ENCODE peak calls at places on chromosomes 7 and 10, in ten cellular contexts. One of them, this sample, is unnamed.

GRCh38 chr7:84678841-84679240 is 484.3 kb upstream of the SEMA3A start:
- DNase-seq in mesendoderm: no peak
- DNase-seq in neural progenitor cell: no peak
- DNase-seq in fibroblast of lung: no peak
- DNase-seq in NT2/D1: no peak
- DNase-seq in HCT116: no peak
- DNase-seq in PC-3: no peak
- DNase-seq in mammary epithelial cell: no peak
- DNase-seq in neuronal stem cell: no peak
- DNase-seq in SK-N-SH: no peak
- DNase-seq in this sample: no peak

GRCh38 chr7:47407821-47408674 is 173.9 kb downstream of the TNS3 start:
- DNase-seq in mesendoderm: no peak
- DNase-seq in neural progenitor cell: no peak
- DNase-seq in fibroblast of lung: peak; percentile 21
- DNase-seq in NT2/D1: no peak
- DNase-seq in HCT116: no peak
- DNase-seq in PC-3: no peak
- DNase-seq in mammary epithelial cell: no peak
- DNase-seq in neuronal stem cell: no peak
- DNase-seq in SK-N-SH: no peak
- DNase-seq in this sample: no peak

GRCh38 chr10:80536361-80536835 is 1.3 kb upstream of the SH2D4B start:
- DNase-seq in mesendoderm: no peak
- DNase-seq in neural progenitor cell: no peak
- DNase-seq in fibroblast of lung: no peak
- DNase-seq in NT2/D1: no peak
- DNase-seq in HCT116: no peak
- DNase-seq in PC-3: no peak
- DNase-seq in mammary epithelial cell: no peak
- DNase-seq in neuronal stem cell: no peak
- DNase-seq in SK-N-SH: no peak
- DNase-seq in this sample: no peak

GRCh38 chr7:127396184-127396583 is 3.7 kb upstream of the ZNF800 start:
- DNase-seq in mesendoderm: peak; percentile 36
- DNase-seq in neural progenitor cell: peak; percentile 9
- DNase-seq in fibroblast of lung: no peak
- DNase-seq in NT2/D1: no peak
- DNase-seq in HCT116: no peak
- DNase-seq in PC-3: no peak
- DNase-seq in mammary epithelial cell: no peak
- DNase-seq in neuronal stem cell: no peak
- DNase-seq in SK-N-SH: no peak
- DNase-seq in this sample: no peak

GRCh38 chr7:74495112-74495880 is 41.6 kb downstream of the GTF2IRD1 start:
- DNase-seq in mesendoderm: no peak
- DNase-seq in neural progenitor cell: no peak
- DNase-seq in fibroblast of lung: no peak
- DNase-seq in NT2/D1: no peak
- DNase-seq in HCT116: no peak
- DNase-seq in PC-3: no peak
- DNase-seq in mammary epithelial cell: no peak
- DNase-seq in neuronal stem cell: no peak
- DNase-seq in SK-N-SH: peak; percentile 23
- DNase-seq in this sample: no peak

GRCh38 chr10:43685744-43686143 is 37.1 kb upstream of the ZNF32 start:
- DNase-seq in mesendoderm: no peak
- DNase-seq in neural progenitor cell: no peak
- DNase-seq in fibroblast of lung: no peak
- DNase-seq in NT2/D1: no peak
- DNase-seq in HCT116: no peak
- DNase-seq in PC-3: no peak
- DNase-seq in mammary epithelial cell: no peak
- DNase-seq in neuronal stem cell: no peak
- DNase-seq in SK-N-SH: no peak
- DNase-seq in this sample: no peak

GRCh38 chr10:46528675-46529615 is 27.5 kb downstream of the GPRIN2 start:
- DNase-seq in mesendoderm: no peak
- DNase-seq in neural progenitor cell: no peak
- DNase-seq in fibroblast of lung: no peak
- DNase-seq in NT2/D1: no peak
- DNase-seq in HCT116: no peak
- DNase-seq in PC-3: no peak
- DNase-seq in mammary epithelial cell: no peak
- DNase-seq in neuronal stem cell: no peak
- DNase-seq in SK-N-SH: no peak
- DNase-seq in this sample: no peak

GRCh38 chr10:71429304-71429703 is 32.6 kb downstream of the CDH23 start:
- DNase-seq in mesendoderm: no peak
- DNase-seq in neural progenitor cell: no peak
- DNase-seq in fibroblast of lung: no peak
- DNase-seq in NT2/D1: no peak
- DNase-seq in HCT116: no peak
- DNase-seq in PC-3: no peak
- DNase-seq in mammary epithelial cell: no peak
- DNase-seq in neuronal stem cell: no peak
- DNase-seq in SK-N-SH: no peak
- DNase-seq in this sample: no peak

GRCh38 chr7:137987968-137988367 is 13.9 kb downstream of the CREB3L2 start:
- DNase-seq in mesendoderm: no peak
- DNase-seq in neural progenitor cell: no peak
- DNase-seq in fibroblast of lung: no peak
- DNase-seq in NT2/D1: no peak
- DNase-seq in HCT116: no peak
- DNase-seq in PC-3: no peak
- DNase-seq in mammary epithelial cell: no peak
- DNase-seq in neuronal stem cell: no peak
- DNase-seq in SK-N-SH: no peak
- DNase-seq in this sample: no peak

GRCh38 chr10:62638062-62638477 is 166.4 kb upstream of the ADO start:
- DNase-seq in mesendoderm: peak; percentile 49
- DNase-seq in neural progenitor cell: no peak
- DNase-seq in fibroblast of lung: peak; percentile 57
- DNase-seq in NT2/D1: no peak
- DNase-seq in HCT116: no peak
- DNase-seq in PC-3: no peak
- DNase-seq in mammary epithelial cell: peak; percentile 70
- DNase-seq in neuronal stem cell: no peak
- DNase-seq in SK-N-SH: no peak
- DNase-seq in this sample: peak; percentile 3

GRCh38 chr10:70137135-70137534 is 4.5 kb upstream of the AIFM2 start:
- DNase-seq in mesendoderm: no peak
- DNase-seq in neural progenitor cell: no peak
- DNase-seq in fibroblast of lung: no peak
- DNase-seq in NT2/D1: no peak
- DNase-seq in HCT116: no peak
- DNase-seq in PC-3: no peak
- DNase-seq in mammary epithelial cell: no peak
- DNase-seq in neuronal stem cell: no peak
- DNase-seq in SK-N-SH: no peak
- DNase-seq in this sample: no peak

GRCh38 chr7:149719050-149719899 is 54.1 kb downstream of the ZNF467 start:
- DNase-seq in mesendoderm: peak; percentile 67
- DNase-seq in neural progenitor cell: no peak
- DNase-seq in fibroblast of lung: peak; percentile 89
- DNase-seq in NT2/D1: no peak
- DNase-seq in HCT116: no peak
- DNase-seq in PC-3: no peak
- DNase-seq in mammary epithelial cell: peak; percentile 16
- DNase-seq in neuronal stem cell: no peak
- DNase-seq in SK-N-SH: no peak
- DNase-seq in this sample: no peak

GRCh38 chr7:50657341-50657873 is 92.2 kb upstream of the DDC start:
- DNase-seq in mesendoderm: no peak
- DNase-seq in neural progenitor cell: no peak
- DNase-seq in fibroblast of lung: no peak
- DNase-seq in NT2/D1: no peak
- DNase-seq in HCT116: no peak
- DNase-seq in PC-3: no peak
- DNase-seq in mammary epithelial cell: no peak
- DNase-seq in neuronal stem cell: no peak
- DNase-seq in SK-N-SH: no peak
- DNase-seq in this sample: peak; percentile 79
- H3K4me3 ChIP-seq in mesendoderm: no peak overlapping the region
- H3K4me3 ChIP-seq in neural progenitor cell: no peak overlapping the region
- H3K4me3 ChIP-seq in fibroblast of lung: no peak overlapping the region
- H3K4me3 ChIP-seq in NT2/D1: no peak overlapping the region
- H3K4me3 ChIP-seq in HCT116: no peak overlapping the region
- H3K4me3 ChIP-seq in PC-3: no peak overlapping the region
- H3K4me3 ChIP-seq in mammary epithelial cell: no peak overlapping the region
- H3K4me3 ChIP-seq in neuronal stem cell: no peak overlapping the region
- H3K4me3 ChIP-seq in SK-N-SH: no peak overlapping the region
- H3K4me3 ChIP-seq in this sample: no peak overlapping the region

DNA sequence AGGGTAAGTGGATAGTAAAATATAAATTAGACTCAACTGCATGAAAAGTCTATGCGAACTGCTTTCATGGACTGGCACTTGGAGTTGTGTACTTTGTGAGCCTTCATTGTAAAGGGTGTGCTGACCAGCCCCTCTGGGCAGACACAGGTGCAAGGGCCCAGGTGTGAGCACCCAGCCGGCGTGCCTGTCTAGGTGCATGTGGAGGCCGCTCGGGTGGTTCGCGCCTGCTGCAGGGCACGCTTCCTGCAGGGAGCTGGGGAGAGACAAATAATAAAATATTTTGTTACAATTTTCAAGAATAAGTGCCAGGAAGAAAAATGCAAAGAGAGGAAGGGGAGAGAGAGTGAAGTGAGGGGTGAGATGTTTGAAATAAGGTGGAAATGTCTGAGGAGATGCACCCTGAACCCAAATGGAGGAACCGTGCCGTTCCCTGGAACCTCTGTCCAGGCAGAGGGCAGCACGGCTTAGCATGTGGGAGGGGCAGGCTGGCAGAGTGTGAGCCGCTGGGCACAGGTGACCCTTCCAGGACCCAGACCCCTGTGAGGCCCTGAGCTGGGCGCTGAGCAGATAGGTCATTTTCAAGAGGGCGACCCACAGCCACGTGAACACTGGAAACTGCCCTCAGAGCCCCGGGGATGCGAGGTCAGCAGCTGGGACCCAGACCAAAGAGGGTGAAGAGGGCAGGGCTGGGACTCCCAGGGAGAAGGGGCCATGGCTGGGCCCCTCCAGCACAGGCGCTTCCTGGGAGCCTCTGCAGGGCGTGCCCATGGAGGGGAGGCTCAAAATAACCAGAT is 28.7 kb downstream of the RNF32 start:
- DNase-seq in mesendoderm: no peak
- DNase-seq in neural progenitor cell: no peak
- DNase-seq in fibroblast of lung: no peak
- DNase-seq in NT2/D1: no peak
- DNase-seq in HCT116: no peak
- DNase-seq in PC-3: no peak
- DNase-seq in mammary epithelial cell: no peak
- DNase-seq in neuronal stem cell: no peak
- DNase-seq in SK-N-SH: no peak
- DNase-seq in this sample: no peak
- H3K36me3 ChIP-seq in mesendoderm: peaks cover 3% of the 10 kb centered on the region
- H3K36me3 ChIP-seq in neural progenitor cell: no peaks in the 10 kb centered on the region
- H3K36me3 ChIP-seq in fibroblast of lung: no peaks in the 10 kb centered on the region
- H3K36me3 ChIP-seq in NT2/D1: peaks cover 13% of the 10 kb centered on the region
- H3K36me3 ChIP-seq in HCT116: no peaks in the 10 kb centered on the region
- H3K36me3 ChIP-seq in PC-3: no peaks in the 10 kb centered on the region
- H3K36me3 ChIP-seq in mammary epithelial cell: no peaks in the 10 kb centered on the region
- H3K36me3 ChIP-seq in neuronal stem cell: peaks cover 4% of the 10 kb centered on the region
- H3K36me3 ChIP-seq in SK-N-SH: peaks cover 8% of the 10 kb centered on the region
- H3K36me3 ChIP-seq in this sample: no peaks in the 10 kb centered on the region

GRCh38 chr10:22633106-22633505 is 81.3 kb downstream of the PIP4K2A start:
- DNase-seq in mesendoderm: no peak
- DNase-seq in neural progenitor cell: no peak
- DNase-seq in fibroblast of lung: no peak
- DNase-seq in NT2/D1: no peak
- DNase-seq in HCT116: no peak
- DNase-seq in PC-3: peak; percentile 78
- DNase-seq in mammary epithelial cell: no peak
- DNase-seq in neuronal stem cell: no peak
- DNase-seq in SK-N-SH: no peak
- DNase-seq in this sample: no peak

GRCh38 chr10:22630229-22631174 is 83.9 kb downstream of the PIP4K2A start:
- DNase-seq in mesendoderm: peak; percentile 85
- DNase-seq in neural progenitor cell: no peak
- DNase-seq in fibroblast of lung: peak; percentile 64
- DNase-seq in NT2/D1: no peak
- DNase-seq in HCT116: no peak
- DNase-seq in PC-3: no peak
- DNase-seq in mammary epithelial cell: peak; percentile 38
- DNase-seq in neuronal stem cell: no peak
- DNase-seq in SK-N-SH: no peak
- DNase-seq in this sample: peak; percentile 59

GRCh38 chr10:22633528-22633927 is 80.8 kb downstream of the PIP4K2A start:
- DNase-seq in mesendoderm: no peak
- DNase-seq in neural progenitor cell: no peak
- DNase-seq in fibroblast of lung: no peak
- DNase-seq in NT2/D1: no peak
- DNase-seq in HCT116: no peak
- DNase-seq in PC-3: peak; percentile 20
- DNase-seq in mammary epithelial cell: no peak
- DNase-seq in neuronal stem cell: no peak
- DNase-seq in SK-N-SH: no peak
- DNase-seq in this sample: no peak

GRCh38 chr10:22631185-22631584 is 83.2 kb downstream of the PIP4K2A start:
- DNase-seq in mesendoderm: no peak
- DNase-seq in neural progenitor cell: no peak
- DNase-seq in fibroblast of lung: no peak
- DNase-seq in NT2/D1: no peak
- DNase-seq in HCT116: no peak
- DNase-seq in PC-3: no peak
- DNase-seq in mammary epithelial cell: no peak
- DNase-seq in neuronal stem cell: no peak
- DNase-seq in SK-N-SH: no peak
- DNase-seq in this sample: no peak

GRCh38 chr10:22631646-22632278 is 82.6 kb downstream of the PIP4K2A start:
- DNase-seq in mesendoderm: no peak
- DNase-seq in neural progenitor cell: no peak
- DNase-seq in fibroblast of lung: peak; percentile 57
- DNase-seq in NT2/D1: no peak
- DNase-seq in HCT116: no peak
- DNase-seq in PC-3: no peak
- DNase-seq in mammary epithelial cell: no peak
- DNase-seq in neuronal stem cell: no peak
- DNase-seq in SK-N-SH: no peak
- DNase-seq in this sample: no peak
- H3K9ac ChIP-seq in mesendoderm: no peak overlapping the region
- H3K9ac ChIP-seq in neural progenitor cell: no peak overlapping the region
- H3K9ac ChIP-seq in fibroblast of lung: no peak overlapping the region
- H3K9ac ChIP-seq in NT2/D1: no peak overlapping the region
- H3K9ac ChIP-seq in HCT116: no peak overlapping the region
- H3K9ac ChIP-seq in PC-3: no peak overlapping the region
- H3K9ac ChIP-seq in mammary epithelial cell: no peak overlapping the region
- H3K9ac ChIP-seq in neuronal stem cell: no peak overlapping the region
- H3K9ac ChIP-seq in SK-N-SH: no peak overlapping the region
- H3K9ac ChIP-seq in this sample: no peak overlapping the region

DNA sequence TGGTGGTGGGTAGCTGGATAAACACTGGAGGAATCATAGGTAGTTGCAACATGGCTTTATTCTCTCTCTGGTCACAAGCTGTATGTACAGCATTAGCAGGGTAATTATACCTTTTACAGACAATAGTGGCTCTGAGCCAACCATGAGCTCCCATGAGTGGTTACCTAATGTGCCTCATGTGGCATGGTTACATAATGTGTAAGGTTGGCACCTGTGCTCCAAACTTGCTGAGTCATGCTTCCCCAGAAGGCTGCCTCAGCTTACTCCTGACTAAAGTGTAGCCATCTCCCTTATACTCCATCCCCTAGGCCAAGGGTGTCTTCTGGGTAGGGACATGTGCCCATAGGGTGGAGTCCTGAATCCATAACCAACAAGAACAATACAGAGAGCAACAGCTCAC is 345.3 kb upstream of the SEMA3C start:
- DNase-seq in mesendoderm: no peak
- DNase-seq in neural progenitor cell: no peak
- DNase-seq in fibroblast of lung: no peak
- DNase-seq in NT2/D1: no peak
- DNase-seq in HCT116: no peak
- DNase-seq in PC-3: peak; percentile 37
- DNase-seq in mammary epithelial cell: peak; percentile 87
- DNase-seq in neuronal stem cell: no peak
- DNase-seq in SK-N-SH: no peak
- DNase-seq in this sample: no peak
- H3K4me3 ChIP-seq in mesendoderm: no peak overlapping the region
- H3K4me3 ChIP-seq in neural progenitor cell: no peak overlapping the region
- H3K4me3 ChIP-seq in fibroblast of lung: no peak overlapping the region
- H3K4me3 ChIP-seq in NT2/D1: no peak overlapping the region
- H3K4me3 ChIP-seq in HCT116: no peak overlapping the region
- H3K4me3 ChIP-seq in PC-3: no peak overlapping the region
- H3K4me3 ChIP-seq in mammary epithelial cell: no peak overlapping the region
- H3K4me3 ChIP-seq in neuronal stem cell: no peak overlapping the region
- H3K4me3 ChIP-seq in SK-N-SH: no peak overlapping the region
- H3K4me3 ChIP-seq in this sample: no peak overlapping the region